ENCODE peak calls at places on chromosome X, in six cellular contexts. J, E, Y, U, Z and K are unnamed samples.

GRCh38 chrX:21873063-21873785 is 17.4 kb downstream of the YY2 start:
- DNase-seq in J (no peak), E (no peak), Y (no peak), U (no peak), Z (no peak), K (no peak)

GRCh38 chrX:40097492-40098263 is at the start of gene BCOR:
- DNase-seq in J (peak), E (peak), Y (no peak), U (peak), Z (no peak), K (no peak)

GRCh38 chrX:85004255-85004654 is 578 bp downstream of the APOOL start:
- DNase-seq in J (peak), E (no peak), Y (no peak), U (no peak), Z (no peak), K (no peak)

GRCh38 chrX:149940015-149940716 is 1.9 kb upstream of the EOLA2 start:
- DNase-seq in J (peak), E (peak), Y (peak), U (peak), Z (peak), K (peak)

GRCh38 chrX:137234651-137235402 is 201.0 kb upstream of the GPR101 start:
- DNase-seq in J (no peak), E (no peak), Y (no peak), U (no peak), Z (no peak), K (no peak)

GRCh38 chrX:71533850-71534515 is 1.1 kb downstream of the OGT start:
- DNase-seq in J (peak), E (no peak), Y (no peak), U (peak), Z (no peak), K (peak)

GRCh38 chrX:119223784-119224183 is 12.3 kb upstream of the PGRMC1 start:
- DNase-seq in J (no peak), E (no peak), Y (no peak), U (no peak), Z (no peak), K (no peak)

GRCh38 chrX:143017272-143017671 is 8.5 kb upstream of the SPANXN4 start:
- DNase-seq in J (no peak), E (no peak), Y (no peak), U (no peak), Z (no peak), K (no peak)

GRCh38 chrX:133413218-133413925 is 1.9 kb downstream of the GPC4 start:
- DNase-seq in J (no peak), E (peak), Y (no peak), U (no peak), Z (no peak), K (no peak)

GRCh38 chrX:95218964-95219363 is 1465.7 kb upstream of the DIAPH2 start:
- DNase-seq in J (no peak), E (no peak), Y (no peak), U (no peak), Z (no peak), K (no peak)

GRCh38 chrX:103656623-103657022 is 27.8 kb downstream of the TCEAL1 start:
- DNase-seq in J (no peak), E (no peak), Y (peak), U (no peak), Z (no peak), K (no peak)

GRCh38 chrX:93538575-93538974 is 134.8 kb downstream of the NAP1L3 start:
- DNase-seq in J (no peak), E (no peak), Y (no peak), U (no peak), Z (no peak), K (no peak)

GRCh38 chrX:53317365-53318069 is 36.1 kb upstream of the IQSEC2 start:
- DNase-seq in J (peak), E (peak), Y (peak), U (peak), Z (peak), K (peak)

GRCh38 chrX:8815460-8816065 is 14.4 kb upstream of the FAM9A start:
- DNase-seq in J (peak), E (peak), Y (no peak), U (no peak), Z (no peak), K (no peak)

GRCh38 chrX:39645059-39645895 is 452.5 kb downstream of the BCOR start:
- DNase-seq in J (peak), E (no peak), Y (peak), U (no peak), Z (peak), K (no peak)

GRCh38 chrX:1244164-1245076 is 24.2 kb upstream of the CSF2RA start:
- DNase-seq in J (no peak), E (no peak), Y (no peak), U (no peak), Z (no peak), K (no peak)
- TF ChIP-seq CTCF in J (no peak), E (no peak), Y (no peak), U (no peak), Z (no peak), K (peak)

GRCh38 chrX:120790552-120790951 is 85.1 kb downstream of the CT47B1 start:
- DNase-seq in J (no peak), E (no peak), Y (no peak), U (no peak), Z (no peak), K (no peak)

GRCh38 chrX:120794525-120794975 is 81.1 kb downstream of the CT47B1 start:
- DNase-seq in J (no peak), E (no peak), Y (no peak), U (no peak), Z (no peak), K (no peak)

GRCh38 chrX:120791013-120791643 is 84.5 kb downstream of the CT47B1 start:
- DNase-seq in J (peak), E (no peak), Y (peak), U (no peak), Z (peak), K (peak)

GRCh38 chrX:120793098-120793497 is 82.6 kb downstream of the CT47B1 start:
- DNase-seq in J (no peak), E (no peak), Y (no peak), U (no peak), Z (no peak), K (no peak)

DNA sequence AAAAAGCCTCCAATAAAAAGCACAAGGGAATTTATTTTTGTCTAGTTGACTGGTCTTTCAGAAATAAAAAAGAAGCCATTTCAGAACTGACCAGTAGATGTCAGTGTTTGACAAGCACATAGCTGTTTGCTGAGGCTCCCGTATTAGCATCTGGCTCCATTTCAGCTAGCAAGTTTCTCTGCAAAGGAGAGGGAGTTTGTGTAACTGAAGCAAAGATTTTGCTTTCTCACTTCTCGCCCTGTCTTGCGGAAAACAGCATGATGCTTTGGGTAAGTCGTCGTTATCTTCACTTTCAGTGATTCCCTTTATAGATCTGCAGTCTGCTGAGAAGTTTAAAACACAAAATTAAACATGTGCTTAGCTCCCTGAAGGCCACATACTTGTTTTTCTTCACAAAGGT is 85.5 kb downstream of the CT47B1 start:
- DNase-seq in J (peak), E (no peak), Y (peak), U (no peak), Z (no peak), K (no peak)
- TF ChIP-seq CTCF in J (peak), E (peak), Y (peak), U (peak), Z (peak), K (peak)

GRCh38 chrX:3609800-3610199 is 103.6 kb downstream of the PRKX start:
- DNase-seq in J (no peak), E (no peak), Y (peak), U (no peak), Z (no peak), K (no peak)
- TF ChIP-seq CTCF in J (no peak), E (no peak), Y (no peak), U (no peak), Z (no peak), K (no peak)

DNA sequence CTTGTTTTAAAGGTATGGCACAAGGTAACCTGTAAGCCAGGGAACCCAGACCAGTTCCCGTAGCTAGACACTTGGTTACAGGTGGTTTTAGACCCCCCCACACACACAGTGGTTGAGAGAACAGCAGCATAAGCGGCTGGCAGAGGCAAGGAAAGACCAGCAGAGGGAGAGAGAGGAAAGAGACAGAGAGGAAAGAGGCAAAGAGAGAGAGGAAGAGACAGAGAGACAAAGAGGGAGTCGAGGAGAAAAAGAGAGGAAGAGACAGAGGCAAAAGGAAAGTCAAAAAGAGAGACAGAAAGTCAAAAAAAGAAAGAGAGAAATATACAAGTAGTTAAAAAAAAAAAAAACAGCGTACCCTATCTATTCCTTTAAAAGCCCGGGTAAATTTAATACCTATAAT is 19.5 kb upstream of the PCSK1N start:
- DNase-seq in J (no peak), E (no peak), Y (no peak), U (no peak), Z (no peak), K (no peak)
- TF ChIP-seq CTCF in J (no peak), E (peak), Y (peak), U (no peak), Z (no peak), K (no peak)